ENCODE peak calls at places on chromosomes 6 and 20, in eight cellular contexts. H is ovary, E is A549, K is uterus, R is heart left ventricle, V is K562, B is tibial nerve, G is esophagus squamous epithelium. L is an unnamed sample.

GRCh38 chr6:157861814-157862213 is 38.8 kb downstream of the SNX9 start:
- DNase-seq in H (no peak), E (no peak), K (no peak), R (no peak), V (peak; percentile 69), B (no peak), G (no peak), L (no peak)

GRCh38 chr20:1700990-1701389 is 43.4 kb upstream of the SIRPG start:
- DNase-seq in H (no peak), E (no peak), K (no peak), R (no peak), V (no peak), B (no peak), G (no peak), L (no peak)

GRCh38 chr20:444862-445426 is 17.4 kb downstream of the TBC1D20 start:
- DNase-seq in H (no peak), E (no peak), K (no peak), R (no peak), V (peak; percentile 66), B (no peak), G (no peak), L (no peak)

GRCh38 chr6:27370391-27370790 is 18.2 kb upstream of the ZNF391 start:
- DNase-seq in H (no peak), E (no peak), K (no peak), R (no peak), V (no peak), B (no peak), G (no peak), L (no peak)

GRCh38 chr20:47343007-47343472 is 13.5 kb downstream of the ZMYND8 start:
- DNase-seq in H (no peak), E (no peak), K (no peak), R (no peak), V (no peak), B (no peak), G (no peak), L (no peak)

GRCh38 chr6:52389626-52390360 is 27.8 kb downstream of the PAQR8 start:
- DNase-seq in H (no peak), E (no peak), K (no peak), R (peak; percentile 32), V (peak; percentile 59), B (no peak), G (no peak), L (no peak)

GRCh38 chr6:5766260-5766659 is 240.5 kb downstream of the NRN1 start:
- DNase-seq in H (no peak), E (no peak), K (no peak), R (no peak), V (no peak), B (no peak), G (no peak), L (no peak)

GRCh38 chr6:134882426-134883038 is 67.4 kb downstream of the ALDH8A1 start:
- DNase-seq in H (peak; percentile 78), E (peak; percentile 22), K (peak; percentile 69), R (peak; percentile 38), V (peak; percentile 62), B (peak; percentile 58), G (no peak), L (peak; percentile 8)

GRCh38 chr6:34656378-34657036 is 40.1 kb downstream of the ILRUN start:
- DNase-seq in H (no peak), E (no peak), K (no peak), R (no peak), V (peak; percentile 73), B (no peak), G (no peak), L (no peak)

GRCh38 chr6:97293198-97293696 is 10.2 kb upstream of the MMS22L start:
- DNase-seq in H (no peak), E (no peak), K (no peak), R (no peak), V (no peak), B (no peak), G (no peak), L (no peak)

GRCh38 chr20:63402178-63402859 is 41.2 kb upstream of the CHRNA4 start:
- DNase-seq in H (no peak), E (no peak), K (no peak), R (no peak), V (no peak), B (no peak), G (no peak), L (no peak)

GRCh38 chr6:147506704-147507114 is 1.8 kb upstream of the SAMD5 start:
- DNase-seq in H (peak; percentile 78), E (peak; percentile 58), K (peak; percentile 66), R (peak; percentile 75), V (peak; percentile 87), B (peak; percentile 38), G (no peak), L (peak; percentile 52)

GRCh38 chr6:40599580-40599979 is 12.4 kb upstream of the LRFN2 start:
- DNase-seq in H (no peak), E (no peak), K (no peak), R (no peak), V (no peak), B (no peak), G (no peak), L (no peak)

GRCh38 chr6:156336096-156336495 is 441.1 kb upstream of the ARID1B start:
- DNase-seq in H (no peak), E (no peak), K (no peak), R (no peak), V (peak; percentile 6), B (no peak), G (no peak), L (no peak)

GRCh38 chr6:2108700-2109306 is 136.6 kb downstream of the GMDS start:
- DNase-seq in H (no peak), E (no peak), K (no peak), R (no peak), V (no peak), B (no peak), G (no peak), L (no peak)

GRCh38 chr20:64038252-64038578 is 2.2 kb downstream of the C20orf204 start:
- DNase-seq in H (no peak), E (no peak), K (no peak), R (no peak), V (no peak), B (no peak), G (no peak), L (no peak)

GRCh38 chr6:149268146-149268545 is 49.4 kb upstream of the TAB2 start:
- DNase-seq in H (no peak), E (no peak), K (no peak), R (no peak), V (no peak), B (no peak), G (no peak), L (no peak)

DNA sequence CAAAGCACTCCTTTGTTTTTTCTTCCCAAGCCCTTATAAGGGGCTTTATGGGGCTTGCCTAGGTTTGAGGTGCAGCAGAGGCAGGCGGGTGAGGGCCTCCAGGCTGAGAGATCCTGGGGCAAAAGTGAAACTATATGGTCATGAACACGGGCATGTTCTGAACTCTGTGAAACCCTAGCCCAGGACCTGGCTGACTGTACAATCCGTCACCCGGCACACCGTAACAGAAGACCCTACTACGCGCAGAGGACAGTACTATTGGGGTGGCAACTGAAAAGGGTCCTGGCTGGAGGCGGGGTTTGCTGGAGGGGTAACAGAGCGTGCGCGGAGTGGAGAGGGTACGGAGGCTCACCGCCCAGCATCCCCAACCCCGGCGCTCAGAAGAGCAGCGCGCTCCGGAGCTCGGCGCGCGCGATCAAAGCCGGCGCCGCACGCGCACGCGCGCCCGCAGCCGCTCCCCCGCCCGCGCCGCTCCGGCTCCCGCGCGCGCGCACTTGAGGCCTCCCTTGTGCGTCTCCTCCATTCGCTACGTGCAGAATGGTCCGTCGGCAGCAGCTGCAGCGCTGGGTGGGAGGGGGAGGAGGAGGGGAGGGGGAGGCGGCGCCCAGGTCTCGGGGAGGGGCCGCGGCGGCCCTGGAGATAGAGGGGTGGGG is 54.2 kb downstream of the MRPL14 start:
- DNase-seq in H (peak; percentile 96), E (peak; percentile 72), K (peak; percentile 80), R (peak; percentile 86), V (peak; percentile 97), B (peak; percentile 43), G (no peak), L (peak; percentile 96)
- TF ChIP-seq POLR2A in H (no peak), E (peak; percentile 35), K (peak; percentile 25), R (no peak), V (peak; percentile 74), B (no peak), G (peak; percentile 51), L (peak; percentile 23)

GRCh38 chr6:143221723-143222122 is 161.0 kb downstream of the AIG1 start:
- DNase-seq in H (no peak), E (no peak), K (no peak), R (no peak), V (no peak), B (no peak), G (no peak), L (no peak)
- TF ChIP-seq POLR2A in H (no peak), E (no peak), K (no peak), R (no peak), V (no peak), B (no peak), G (no peak), L (no peak)

GRCh38 chr6:105484238-105485161 is 81.6 kb upstream of the PREP start:
- DNase-seq in H (no peak), E (peak; percentile 6), K (no peak), R (no peak), V (peak; percentile 31), B (no peak), G (no peak), L (no peak)
- TF ChIP-seq POLR2A in H (no peak), E (no peak), K (no peak), R (no peak), V (no peak), B (no peak), G (no peak), L (no peak)

GRCh38 chr20:13753436-13754036 is 31.2 kb downstream of the ESF1 start:
- DNase-seq in H (no peak), E (no peak), K (no peak), R (no peak), V (no peak), B (no peak), G (no peak), L (no peak)
- TF ChIP-seq POLR2A in H (no peak), E (no peak), K (no peak), R (no peak), V (no peak), B (no peak), G (no peak), L (no peak)

DNA sequence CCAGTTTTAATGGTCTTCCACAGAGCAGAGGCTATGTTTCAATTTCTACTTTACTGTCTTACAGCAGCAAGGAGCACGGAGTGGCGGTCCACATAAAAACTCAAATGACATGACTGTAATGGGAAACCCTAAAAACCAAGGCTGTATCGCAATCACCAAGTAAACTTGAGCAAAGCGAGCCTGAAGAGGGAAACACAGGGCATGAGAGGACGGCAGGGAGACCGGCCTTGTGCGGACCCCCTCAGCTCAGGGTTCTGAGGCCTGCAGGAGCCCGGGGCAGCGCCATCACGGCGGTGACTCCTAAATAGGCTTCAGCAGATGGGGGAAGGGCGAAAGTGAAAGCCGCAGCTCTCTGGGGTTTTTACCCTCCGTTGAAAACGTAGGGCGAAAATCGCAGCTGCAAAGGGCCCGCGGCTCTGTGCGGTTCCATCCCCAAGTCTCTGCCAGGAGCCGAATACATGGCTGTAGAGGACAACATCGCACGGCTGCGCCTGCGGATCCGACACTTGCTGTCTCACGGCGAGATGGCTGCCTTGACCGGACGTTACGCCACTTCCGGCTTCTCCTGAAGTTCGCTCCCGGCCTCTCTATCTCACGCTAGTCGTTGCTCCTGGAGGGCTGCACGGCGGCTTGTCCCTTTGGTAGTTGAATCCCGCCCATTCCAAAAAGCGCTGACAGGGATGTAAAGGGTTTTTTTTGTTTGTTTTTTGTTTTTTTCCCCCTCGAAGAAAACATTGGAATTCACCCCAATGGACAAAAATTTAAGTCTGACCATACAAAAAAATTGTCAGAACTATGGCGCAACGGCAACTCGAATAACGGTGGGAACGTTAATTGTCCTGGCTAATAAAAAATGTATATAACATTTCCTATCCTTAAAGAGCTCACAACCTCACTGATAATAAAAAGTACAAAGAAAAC is at the start of gene PSMB1:
- DNase-seq in H (peak; percentile 90), E (peak; percentile 59), K (peak; percentile 92), R (peak; percentile 96), V (peak; percentile 99), B (peak; percentile 89), G (peak; percentile 69), L (peak; percentile 37)
- TF ChIP-seq POLR2A in H (peak; percentile 98), E (peak; percentile 73), K (peak; percentile 68), R (peak; percentile 84), V (peak; percentile 99), B (peak; percentile 87), G (peak; percentile 95), L (peak; percentile 84)